ENCODE peak calls at places on chromosomes 7 and 10, in ten cellular contexts. Z is cardiac muscle cell, Q is HepG2, L is tibial nerve, J is thyroid gland, P is hepatocyte, M is ovary, H is A549, U is PC-9, Y is heart right ventricle. O is an unnamed sample.
A peak's percentile ranks its signal among the peaks of the same experiment; 100 is the strongest.

GRCh38 chr10:5987747-5988146 is 10.4 kb upstream of the IL15RA start:
- DNase-seq in Q (no peak), U (no peak), J (no peak), L (no peak), H (no peak), Z (no peak), P (no peak), Y (peak; percentile 54), M (peak; percentile 31), O (no peak)

GRCh38 chr7:96388166-96388565 is 66.3 kb upstream of the SLC25A13 start:
- DNase-seq in J (no peak), P (no peak), Z (peak; percentile 71), H (no peak), Q (no peak), U (no peak), L (no peak), M (no peak), Y (no peak), O (no peak)

GRCh38 chr10:130337305-130337640 is 201.1 kb downstream of the GLRX3 start:
- DNase-seq in Z (no peak), Q (no peak), J (no peak), P (no peak), H (no peak), M (no peak), Y (no peak), L (no peak), U (no peak), O (no peak)

GRCh38 chr10:44756235-44756634 is 154.9 kb upstream of the TMEM72 start:
- DNase-seq in P (no peak), L (no peak), J (no peak), M (no peak), Q (no peak), U (no peak), H (no peak), Z (peak; percentile 17), Y (no peak), O (no peak)

GRCh38 chr7:157377436-157378124 is 40.8 kb downstream of the DNAJB6 start:
- DNase-seq in Z (no peak), U (no peak), Q (no peak), Y (no peak), M (no peak), L (no peak), J (no peak), H (no peak), P (no peak), O (no peak)

GRCh38 chr7:149773446-149774236 is at the start of gene ZNF467:
- DNase-seq in J (peak; percentile 88), U (peak; percentile 47), Y (peak; percentile 83), Z (peak; percentile 87), M (peak; percentile 84), H (no peak), Q (no peak), L (peak; percentile 36), P (peak; percentile 75), O (peak; percentile 67)

GRCh38 chr7:30159153-30159552 is 24.4 kb downstream of the MTURN start:
- DNase-seq in Z (no peak), Y (no peak), L (no peak), J (no peak), H (no peak), U (no peak), M (no peak), Q (no peak), P (no peak), O (no peak)

GRCh38 chr7:87853237-87853864 is 22.8 kb downstream of the SLC25A40 start:
- DNase-seq in J (no peak), Z (peak; percentile 23), M (no peak), L (no peak), Q (no peak), U (no peak), Y (no peak), H (no peak), P (no peak), O (no peak)

GRCh38 chr10:114239117-114239993 is at the start of gene VWA2:
- DNase-seq in U (peak; percentile 27), L (no peak), Y (peak; percentile 47), J (peak; percentile 48), H (peak; percentile 38), P (peak; percentile 80), Z (no peak), Q (no peak), M (no peak), O (peak; percentile 39)

GRCh38 chr7:7978860-7979259 is 10.3 kb downstream of the GLCCI1 start:
- DNase-seq in H (no peak), Z (no peak), Y (no peak), Q (no peak), J (no peak), M (no peak), U (no peak), L (no peak), P (no peak), O (no peak)

GRCh38 chr7:23544913-23545354 is 13.2 kb upstream of the TRA2A start:
- DNase-seq in Q (peak; percentile 43), H (no peak), Z (peak; percentile 35), Y (no peak), J (no peak), U (peak; percentile 68), P (peak; percentile 52), L (no peak), M (no peak), O (peak; percentile 36)

GRCh38 chr10:46250898-46251856 is 35.6 kb upstream of the ANTXRL start:
- DNase-seq in P (no peak), Z (no peak), Q (no peak), Y (no peak), M (no peak), H (no peak), J (no peak), U (no peak), L (no peak), O (no peak)

GRCh38 chr10:70354100-70354499 is 28.3 kb downstream of the LRRC20 start:
- DNase-seq in J (no peak), Q (no peak), L (no peak), Z (no peak), U (no peak), P (no peak), Y (no peak), M (no peak), H (no peak), O (no peak)

GRCh38 chr10:87079106-87079836 is 15.4 kb downstream of the GLUD1 start:
- DNase-seq in H (no peak), Q (no peak), L (no peak), Y (no peak), P (no peak), Z (no peak), J (peak; percentile 63), U (no peak), M (no peak), O (no peak)

GRCh38 chr7:158975526-158976467 is 119.4 kb downstream of the DYNC2I1 start:
- DNase-seq in U (peak; percentile 17), J (no peak), P (no peak), L (no peak), Q (peak; percentile 56), H (no peak), Z (no peak), M (no peak), Y (no peak), O (peak; percentile 51)
- H3K4me3 ChIP-seq in U (no peak overlapping the region), J (no peak overlapping the region), P (no peak overlapping the region), L (no peak overlapping the region), Q (peak overlapping the region; percentile 67), H (no peak overlapping the region), Z (no peak overlapping the region), M (no peak overlapping the region), Y (no peak overlapping the region), O (peak overlapping the region; percentile 42)

GRCh38 chr10:124217906-124218769 is 124.7 kb upstream of the CHST15 start:
- DNase-seq in Z (no peak), Y (no peak), H (no peak), Q (no peak), J (no peak), L (no peak), M (no peak), P (no peak), U (peak; percentile 5), O (peak; percentile 53)
- TF ChIP-seq CTCF in Z (no peak), Y (no peak), H (no peak), Q (peak; percentile 39), J (no peak), L (no peak), M (no peak), P (no peak), U (no peak), O (peak; percentile 58)

GRCh38 chr10:121578298-121578697 is 19.9 kb downstream of the FGFR2 start:
- DNase-seq in Z (no peak), U (no peak), H (no peak), L (no peak), P (no peak), Q (no peak), Y (no peak), M (no peak), J (no peak), O (peak; percentile 70)
- H3K9me3 ChIP-seq in Z (no peaks in the 10 kb centered on the region), U (no peaks in the 10 kb centered on the region), H (no peaks in the 10 kb centered on the region), L (no peaks in the 10 kb centered on the region), P (no peaks in the 10 kb centered on the region), Q (no peaks in the 10 kb centered on the region), Y (no peaks in the 10 kb centered on the region), M (no peaks in the 10 kb centered on the region), J (no peaks in the 10 kb centered on the region), O (no peaks in the 10 kb centered on the region)

GRCh38 chr10:28715246-28715645 is 37.9 kb downstream of the BAMBI start:
- DNase-seq in L (no peak), M (no peak), H (no peak), Y (no peak), Q (no peak), J (no peak), U (no peak), P (no peak), Z (no peak), O (no peak)

GRCh38 chr10:28713626-28714352 is 36.5 kb downstream of the BAMBI start:
- DNase-seq in P (no peak), U (no peak), J (no peak), L (no peak), M (no peak), Z (no peak), Y (no peak), Q (no peak), H (no peak), O (no peak)

GRCh38 chr10:28715757-28716156 is 38.4 kb downstream of the BAMBI start:
- DNase-seq in U (no peak), J (no peak), Q (peak; percentile 23), H (no peak), Y (no peak), L (no peak), Z (peak; percentile 28), M (peak; percentile 53), P (no peak), O (no peak)

GRCh38 chr10:28716748-28717147 is 39.4 kb downstream of the BAMBI start:
- DNase-seq in L (no peak), U (no peak), P (no peak), M (no peak), J (no peak), Q (no peak), Z (no peak), H (no peak), Y (no peak), O (no peak)

DNA sequence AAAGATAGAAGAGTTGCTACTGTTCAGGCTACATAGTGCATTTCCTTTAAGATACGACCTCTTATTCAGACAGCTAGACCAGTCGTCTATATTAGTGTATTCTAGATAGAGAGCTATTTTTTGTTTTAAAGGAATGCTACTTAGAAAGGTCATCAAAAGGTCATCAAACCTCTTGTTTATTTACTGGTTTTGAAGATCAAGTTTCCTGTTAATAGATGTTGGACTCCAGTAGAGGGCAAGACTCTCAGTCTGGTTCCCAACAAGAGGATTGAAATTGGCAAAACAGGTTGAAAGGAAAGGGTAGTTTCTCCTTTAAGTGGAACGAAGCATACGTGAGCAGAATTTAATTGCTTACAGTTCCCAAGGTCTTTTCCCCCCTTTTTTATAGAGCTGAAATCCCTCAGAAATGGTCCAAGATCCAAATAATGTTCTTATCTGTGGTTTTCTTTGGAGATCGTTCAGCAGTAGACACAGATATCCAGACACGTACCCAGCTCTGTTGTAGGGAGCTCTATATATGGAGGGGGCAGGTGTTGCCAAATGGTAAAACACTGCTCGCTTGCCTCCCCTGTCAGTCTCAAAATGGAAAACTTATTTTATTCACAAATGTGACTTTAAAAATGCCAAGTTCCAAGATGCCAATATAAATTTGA is 37.2 kb downstream of the BAMBI start:
- DNase-seq in Q (peak; percentile 44), L (no peak), M (no peak), Y (no peak), J (no peak), P (no peak), Z (peak; percentile 42), H (no peak), U (no peak), O (no peak)
- H3K4me3 ChIP-seq in Q (no peak overlapping the region), L (no peak overlapping the region), M (no peak overlapping the region), Y (no peak overlapping the region), J (no peak overlapping the region), P (no peak overlapping the region), Z (no peak overlapping the region), H (no peak overlapping the region), U (no peak overlapping the region), O (no peak overlapping the region)

O was measured in WERI-Rb-1.